ENCODE peak calls at places on chromosomes 13 and 19, in four cellular contexts. A is WTC11, F is HepG2, J is K562. Y is an unnamed sample.

GRCh38 chr13:106329941-106330340 is 205.5 kb downstream of the EFNB2 start:
- DNase-seq in F (no peak), J (no peak), A (no peak), Y (no peak)

GRCh38 chr19:40741527-40742390 is 8.5 kb downstream of the ACTMAP start:
- DNase-seq in F (no peak), A (no peak), J (peak), Y (no peak)

GRCh38 chr13:102721800-102722231 is 27.0 kb upstream of the METTL21C start:
- DNase-seq in F (no peak), J (no peak), A (no peak), Y (no peak)

GRCh38 chr19:42170715-42171114 is 38.5 kb upstream of the POU2F2 start:
- DNase-seq in A (no peak), F (no peak), J (no peak), Y (no peak)

GRCh38 chr19:38245826-38246498 is 10.2 kb downstream of the PPP1R14A start:
- DNase-seq in F (no peak), A (no peak), J (no peak), Y (no peak)

GRCh38 chr19:58409010-58409790 is 751 bp downstream of the ZNF584 start:
- DNase-seq in A (peak), J (peak), F (no peak), Y (no peak)

GRCh38 chr19:10836478-10837325 is 690 bp upstream of the TMED1 start:
- DNase-seq in A (peak), F (no peak), J (peak), Y (peak)

GRCh38 chr13:45747071-45747470 is 45.0 kb downstream of the CBY2 start:
- DNase-seq in J (no peak), F (no peak), A (no peak), Y (no peak)

GRCh38 chr13:22325761-22326160 is 654.9 kb downstream of the FGF9 start:
- DNase-seq in A (peak), F (no peak), J (no peak), Y (no peak)

GRCh38 chr19:41945135-41945766 is 13.9 kb downstream of the RABAC1 start:
- DNase-seq in F (no peak), J (no peak), A (no peak), Y (no peak)

GRCh38 chr13:113061796-113062425 is 43.7 kb upstream of the F7 start:
- DNase-seq in A (no peak), J (no peak), F (no peak), Y (no peak)

GRCh38 chr13:66675620-66676019 is 554.5 kb downstream of the PCDH9 start:
- DNase-seq in F (no peak), J (no peak), A (no peak), Y (no peak)

GRCh38 chr13:23182142-23182541 is 1.4 kb downstream of the SGCG start:
- DNase-seq in F (no peak), A (no peak), J (peak), Y (no peak)

GRCh38 chr13:60095300-60095699 is 68.4 kb downstream of the DIAPH3 start:
- DNase-seq in F (no peak), J (peak), A (no peak), Y (no peak)

GRCh38 chr19:14404322-14404721 is 14.8 kb downstream of the DDX39A start:
- DNase-seq in J (no peak), A (no peak), F (no peak), Y (no peak)

GRCh38 chr13:73681015-73681414 is 453.2 kb downstream of the KLF12 start:
- DNase-seq in A (no peak), J (no peak), F (no peak), Y (no peak)

GRCh38 chr13:28449826-28450773 is 44.8 kb downstream of the FLT1 start:
- DNase-seq in F (no peak), A (no peak), J (no peak), Y (no peak)

GRCh38 chr13:74438911-74439310 is 304.7 kb upstream of the KLF12 start:
- DNase-seq in A (no peak), F (no peak), J (no peak), Y (no peak)

GRCh38 chr19:51607077-51607476 is 23.1 kb downstream of the SIGLEC5 start:
- DNase-seq in J (no peak), A (no peak), F (no peak), Y (no peak)

GRCh38 chr19:6740589-6741348 is 1.3 kb downstream of the TRIP10 start:
- DNase-seq in F (no peak), J (peak), A (peak), Y (peak)

GRCh38 chr19:36009220-36009619 is 607 bp upstream of the SYNE4 start:
- DNase-seq in J (no peak), A (peak), F (no peak), Y (no peak)

GRCh38 chr19:51158474-51159129 is 16.5 kb downstream of the SIGLEC7 start:
- DNase-seq in F (peak), J (peak), A (peak), Y (peak)

GRCh38 chr19:35739275-35740107 is 2.8 kb downstream of the IGFLR1 start:
- DNase-seq in J (no peak), A (no peak), F (no peak), Y (no peak)

GRCh38 chr13:29905845-29906244 is 55.4 kb upstream of the UBL3 start:
- DNase-seq in J (no peak), A (no peak), F (peak), Y (no peak)

GRCh38 chr13:113291997-113292862 is 4.8 kb upstream of the LAMP1 start:
- DNase-seq in A (no peak), F (no peak), J (peak), Y (peak)

GRCh38 chr19:48393559-48394330 is at the start of gene GRIN2D:
- DNase-seq in A (peak), J (peak), F (no peak), Y (peak)

GRCh38 chr19:31154021-31154420 is 195.2 kb downstream of the TSHZ3 start:
- DNase-seq in F (no peak), A (no peak), J (no peak), Y (no peak)

GRCh38 chr19:55704494-55705245 is 29.6 kb downstream of the EPN1 start:
- DNase-seq in F (no peak), A (no peak), J (peak), Y (no peak)

GRCh38 chr13:99894105-99894504 is 77.5 kb downstream of the ZIC5 start:
- DNase-seq in A (no peak), J (no peak), F (no peak), Y (no peak)

GRCh38 chr13:99892189-99892588 is 79.4 kb downstream of the ZIC5 start:
- DNase-seq in A (peak), J (no peak), F (no peak), Y (no peak)

GRCh38 chr13:99892866-99893504 is 78.6 kb downstream of the ZIC5 start:
- DNase-seq in F (no peak), A (no peak), J (no peak), Y (no peak)

GRCh38 chr13:99894835-99895427 is 76.6 kb downstream of the ZIC5 start:
- DNase-seq in A (peak), J (no peak), F (no peak), Y (no peak)

GRCh38 chr13:99893567-99893966 is 78.0 kb downstream of the ZIC5 start:
- DNase-seq in A (no peak), J (no peak), F (no peak), Y (no peak)
- TF ChIP-seq SP1 in A (no peak), J (no peak), F (no peak), Y (no peak)

GRCh38 chr19:47227347-47228167 is 3.4 kb downstream of the BBC3 start:
- DNase-seq in J (peak), A (peak), F (peak), Y (peak)

GRCh38 chr19:47228168-47228936 is 2.6 kb downstream of the BBC3 start:
- DNase-seq in A (peak), F (peak), J (peak), Y (no peak)

GRCh38 chr19:47229674-47230121 is 1.3 kb downstream of the BBC3 start:
- DNase-seq in F (no peak), J (peak), A (no peak), Y (no peak)

GRCh38 chr19:47230122-47230920 is 678 bp downstream of the BBC3 start:
- DNase-seq in F (peak), A (peak), J (peak), Y (peak)

DNA sequence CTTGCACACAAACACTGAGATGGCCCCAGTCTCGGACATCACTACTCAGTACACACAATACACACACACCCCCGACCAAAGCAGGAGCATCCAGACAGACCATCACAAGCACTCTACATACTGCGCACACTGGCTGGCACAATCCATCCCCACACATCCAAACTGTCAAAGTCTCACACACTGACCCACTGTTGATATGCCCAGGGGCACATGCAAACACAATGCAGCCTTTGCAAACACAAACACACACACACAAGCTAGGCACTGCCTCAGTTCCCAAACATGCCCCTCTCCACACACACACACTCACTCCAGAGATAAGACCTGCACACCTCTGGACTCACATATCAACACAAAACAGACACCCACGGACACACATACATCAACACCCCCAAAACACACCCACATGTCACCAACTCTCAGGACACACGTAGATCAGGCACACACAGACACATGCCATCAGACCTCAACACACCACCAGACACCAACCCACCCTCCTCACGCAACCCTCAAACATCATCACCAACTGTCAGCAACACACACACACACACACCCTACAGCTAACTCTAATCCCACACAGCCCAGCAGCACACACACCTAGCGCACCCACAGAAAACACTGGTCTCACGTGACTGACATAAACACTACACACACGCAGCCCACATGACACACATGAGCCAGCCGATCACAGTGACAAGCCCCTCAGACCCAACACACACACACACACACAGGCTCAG is 1.9 kb downstream of the BBC3 start:
- DNase-seq in F (peak), A (no peak), J (peak), Y (no peak)
- TF ChIP-seq ELF4 in F (no peak), A (no peak), J (peak), Y (no peak)

DNA sequence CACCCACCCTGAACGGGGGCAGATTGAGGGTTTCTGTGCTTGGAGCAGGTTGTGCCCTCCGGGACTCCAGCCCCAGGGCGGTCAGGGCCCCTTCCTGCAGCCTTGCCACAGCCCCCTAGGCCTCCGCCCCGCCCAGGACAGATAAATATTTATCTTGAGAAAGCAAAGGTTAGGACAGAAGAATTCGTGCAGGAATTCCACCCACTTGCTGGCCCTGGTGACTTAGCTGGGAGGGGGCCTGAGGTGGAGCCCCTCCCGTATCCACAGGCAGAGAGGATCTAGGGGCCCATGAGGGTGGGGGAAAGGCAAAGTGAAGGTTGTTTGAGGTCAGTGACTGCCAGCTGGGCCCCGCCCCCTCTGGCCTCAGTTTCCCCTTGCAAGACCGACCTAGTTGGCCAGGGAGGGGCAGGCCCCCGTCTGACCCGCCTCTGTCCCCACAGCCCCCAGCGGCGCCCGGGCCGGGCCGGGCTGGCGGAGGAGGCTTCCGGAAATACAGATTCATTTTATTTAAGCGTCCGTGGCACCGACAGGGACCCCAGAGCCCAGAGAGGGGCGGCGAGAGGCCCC is 5.2 kb downstream of the MIDN start:
- DNase-seq in A (no peak), J (peak), F (peak), Y (no peak)
- TF ChIP-seq SP1 in A (no peak), J (no peak), F (peak), Y (no peak)

DNA sequence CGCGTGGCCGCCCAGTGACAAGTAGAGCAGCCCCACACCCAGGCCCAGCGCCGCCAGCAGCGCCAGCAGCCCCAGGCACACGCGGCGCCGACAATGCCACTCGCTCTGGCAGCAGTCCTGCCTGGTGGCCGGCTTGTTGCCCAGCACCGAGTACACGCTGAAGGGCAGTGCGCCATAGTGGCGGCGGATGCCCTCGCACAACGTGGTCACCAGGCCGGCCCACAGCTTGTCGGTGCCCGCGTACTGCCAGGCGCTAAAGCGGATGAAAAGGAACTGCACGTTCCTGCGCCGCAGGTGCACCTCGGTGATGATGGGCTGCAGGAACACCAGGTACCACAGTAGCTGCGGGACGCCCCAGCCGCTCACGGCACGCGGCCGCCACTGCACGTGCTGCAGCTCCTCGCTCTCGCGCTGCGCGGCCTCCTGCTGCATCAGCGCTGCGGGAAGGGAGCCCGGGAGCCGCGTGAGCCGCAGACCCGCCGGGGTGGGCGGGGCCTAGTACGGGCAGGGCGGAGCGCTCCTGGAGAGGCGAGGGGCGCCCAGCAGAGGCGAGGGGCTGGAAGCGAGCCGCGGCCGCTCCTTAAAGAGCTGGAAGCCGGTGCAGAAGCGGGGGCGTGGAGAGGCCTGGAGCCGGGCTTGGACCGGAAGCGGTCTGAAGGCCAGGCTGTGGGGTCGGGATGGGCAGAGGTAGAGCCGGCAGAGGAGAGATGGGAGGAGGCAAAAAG is 7.3 kb downstream of the NKPD1 start:
- DNase-seq in J (peak), A (peak), F (no peak), Y (peak)
- TF ChIP-seq ELF4 in J (no peak), A (no peak), F (no peak), Y (no peak)